ENCODE peak calls at places on chromosome 16, in six cellular contexts. R is stimulated activated CD8-positive, alpha-beta memory T cell treated with anti-CD3 and anti-CD28 coated beads, Interleukin-12 subunit alpha, Interleukin-12 subunit beta, amount 100 ng/mL, for 4 hours; I is substantia nigra; P is astrocyte of the spinal cord; V is NCI-H1105 treated with DMSO at 0.1 percent for 48 hours; C is ecto neural progenitor cell. H is an unnamed sample.

GRCh38 chr16:75238853-75239371 is 12.5 kb downstream of the BCAR1 start:
- DNase-seq in I (no peak), V (no peak), R (no peak), P (no peak), C (no peak), H (no peak)

GRCh38 chr16:88310796-88311605 is 71.8 kb upstream of the ZNF469 start:
- DNase-seq in I (no peak), V (no peak), P (peak), R (no peak), C (no peak), H (no peak)

GRCh38 chr16:2102471-2102870 is 33.2 kb downstream of the PKD1 start:
- DNase-seq in C (no peak), I (no peak), R (no peak), P (no peak), V (no peak), H (no peak)

GRCh38 chr16:16062023-16062932 is 112.9 kb downstream of the ABCC1 start:
- DNase-seq in C (no peak), V (no peak), R (no peak), P (no peak), I (no peak), H (no peak)

GRCh38 chr16:27980076-27980775 is 83.3 kb downstream of the GSG1L start:
- DNase-seq in V (no peak), I (no peak), P (no peak), C (no peak), R (no peak), H (no peak)

GRCh38 chr16:85055503-85056210 is 28.1 kb downstream of the KIAA0513 start:
- DNase-seq in V (no peak), P (no peak), I (no peak), R (peak), C (no peak), H (peak)

GRCh38 chr16:12228607-12229499 is 252.3 kb downstream of the SNX29 start:
- DNase-seq in C (peak), I (peak), R (no peak), P (peak), V (peak), H (peak)

GRCh38 chr16:85989863-85990643 is 91.1 kb downstream of the IRF8 start:
- DNase-seq in R (no peak), C (no peak), I (no peak), V (no peak), P (no peak), H (no peak)